ENCODE peak calls at places on chromosome 11, in nine cellular contexts. B is GM23338; V is right lobe of liver; G is upper lobe of right lung; Z is SK-N-SH; E is GM06990; S is psoas muscle; J is PC-3; Y is CD8-positive, alpha-beta T cell. K is an unnamed sample.

GRCh38 chr11:32698579-32698978 is 95.9 kb downstream of the CCDC73 start:
- DNase-seq in S (no peak), E (no peak), B (no peak), Y (no peak), J (peak; percentile 51), G (no peak), Z (no peak), V (no peak), K (no peak)

GRCh38 chr11:115333106-115333505 is 171.1 kb downstream of the CADM1 start:
- DNase-seq in B (peak; percentile 21), Z (no peak), Y (no peak), G (no peak), J (no peak), S (no peak), E (no peak), V (no peak), K (no peak)

GRCh38 chr11:127493330-127493729 is 492.8 kb upstream of the KIRREL3 start:
- DNase-seq in J (peak; percentile 33), S (no peak), Y (no peak), G (no peak), V (no peak), Z (peak; percentile 34), E (no peak), B (peak; percentile 59), K (peak; percentile 14)

GRCh38 chr11:75245356-75246005 is 4.9 kb downstream of the TPBGL start:
- DNase-seq in V (peak; percentile 18), Y (no peak), G (peak; percentile 52), Z (peak; percentile 6), E (no peak), S (no peak), B (peak; percentile 72), J (peak; percentile 24), K (peak; percentile 4)

GRCh38 chr11:2512431-2513407 is 67.9 kb downstream of the KCNQ1 start:
- DNase-seq in G (peak; percentile 63), V (peak; percentile 42), J (no peak), E (no peak), S (peak; percentile 48), B (no peak), Y (peak; percentile 9), Z (peak; percentile 17), K (no peak)

GRCh38 chr11:6251990-6252473 is 7.6 kb upstream of the CCKBR start:
- DNase-seq in J (no peak), B (no peak), S (no peak), G (no peak), Y (no peak), E (no peak), Z (no peak), V (no peak), K (no peak)

GRCh38 chr11:76783901-76784813 is 1.0 kb downstream of the TSKU start:
- DNase-seq in E (no peak), J (peak; percentile 80), S (peak; percentile 77), Y (no peak), B (peak; percentile 94), G (peak; percentile 80), Z (peak; percentile 97), V (peak; percentile 61), K (peak; percentile 90)

GRCh38 chr11:129881570-129882170 is 13.7 kb downstream of the NFRKB start:
- DNase-seq in E (no peak), G (no peak), Y (peak; percentile 49), Z (peak; percentile 74), J (peak; percentile 74), S (no peak), V (no peak), B (peak; percentile 75), K (peak; percentile 58)

GRCh38 chr11:120126543-120126942 is 11.4 kb downstream of the TRIM29 start:
- DNase-seq in V (no peak), S (no peak), G (peak; percentile 10), B (no peak), Y (no peak), E (no peak), J (no peak), Z (no peak), K (no peak)

GRCh38 chr11:111097191-111097590 is 148.3 kb upstream of the POU2AF2 start:
- DNase-seq in V (peak; percentile 52), S (peak; percentile 59), E (no peak), Z (no peak), G (peak; percentile 72), Y (no peak), J (peak; percentile 17), B (peak; percentile 56), K (peak; percentile 49)

GRCh38 chr11:59201376-59201775 is 11.4 kb downstream of the MPEG1 start:
- DNase-seq in J (peak; percentile 11), Z (no peak), B (peak; percentile 51), E (no peak), G (no peak), S (no peak), V (no peak), Y (no peak), K (no peak)

GRCh38 chr11:39037611-39038010 is 2421.8 kb downstream of the LRRC4C start:
- DNase-seq in J (no peak), S (no peak), E (no peak), Z (no peak), B (no peak), Y (no peak), G (no peak), V (no peak), K (no peak)

GRCh38 chr11:67316882-67317364 is 13.6 kb downstream of the SSH3 start:
- DNase-seq in S (no peak), J (peak; percentile 72), E (no peak), V (no peak), G (no peak), B (no peak), Y (no peak), Z (no peak), K (no peak)

GRCh38 chr11:128523616-128524015 is 63.7 kb downstream of the ETS1 start:
- DNase-seq in Y (no peak), V (no peak), G (no peak), Z (no peak), S (no peak), B (no peak), J (peak; percentile 44), E (no peak), K (no peak)

GRCh38 chr11:32420937-32421532 is 14.3 kb downstream of the WT1 start:
- DNase-seq in V (no peak), J (peak; percentile 35), S (no peak), B (no peak), Y (peak; percentile 37), G (no peak), E (no peak), Z (peak; percentile 16), K (peak; percentile 79)

GRCh38 chr11:46338988-46339666 is 8.1 kb upstream of the DGKZ start:
- DNase-seq in G (no peak), S (no peak), Y (no peak), V (no peak), B (peak; percentile 97), J (peak; percentile 21), E (no peak), Z (no peak), K (peak; percentile 28)

DNA sequence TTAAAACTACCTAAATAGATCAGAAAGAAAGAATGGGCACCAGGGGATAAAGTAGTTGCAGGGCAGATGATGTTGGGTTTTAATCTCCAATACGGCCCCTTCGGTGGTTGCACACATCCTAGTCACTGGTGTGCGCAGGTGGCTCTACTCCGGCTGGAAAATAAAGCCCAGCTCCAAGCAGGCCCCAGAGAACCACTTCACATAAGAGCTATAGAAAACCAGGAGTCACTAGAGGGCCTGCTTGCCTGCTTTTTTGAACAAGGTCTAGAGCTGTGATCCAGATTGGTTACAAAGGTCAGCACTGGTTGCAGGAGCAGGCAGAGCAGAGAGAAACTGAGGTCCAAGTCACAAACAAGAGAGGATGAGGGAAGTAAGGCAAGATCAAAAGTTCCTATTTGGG is 41.5 kb upstream of the MS4A8 start:
- DNase-seq in E (no peak), J (no peak), Y (no peak), G (no peak), V (peak; percentile 47), B (peak; percentile 11), S (no peak), Z (no peak), K (no peak)
- TF ChIP-seq CTCF in E (peak; percentile 24), J (no peak), Y (no peak), G (no peak), V (peak; percentile 36), B (peak; percentile 54), S (no peak), Z (no peak), K (no peak)

GRCh38 chr11:61509058-61510029 is 795 bp downstream of the LRRC10B start:
- DNase-seq in G (peak; percentile 86), V (peak; percentile 74), S (peak; percentile 84), B (peak; percentile 92), J (peak; percentile 78), Z (peak; percentile 92), Y (peak; percentile 30), E (peak; percentile 84), K (peak; percentile 82)
- H3K4me3 ChIP-seq in G (peak overlapping the region; percentile 28), V (no peak overlapping the region), S (peak overlapping the region; percentile 44), B (peak overlapping the region; percentile 53), J (peak overlapping the region; percentile 47), Z (no peak overlapping the region), Y (peak overlapping the region; percentile 30), E (peak overlapping the region; percentile 8), K (peak overlapping the region; percentile 31)

DNA sequence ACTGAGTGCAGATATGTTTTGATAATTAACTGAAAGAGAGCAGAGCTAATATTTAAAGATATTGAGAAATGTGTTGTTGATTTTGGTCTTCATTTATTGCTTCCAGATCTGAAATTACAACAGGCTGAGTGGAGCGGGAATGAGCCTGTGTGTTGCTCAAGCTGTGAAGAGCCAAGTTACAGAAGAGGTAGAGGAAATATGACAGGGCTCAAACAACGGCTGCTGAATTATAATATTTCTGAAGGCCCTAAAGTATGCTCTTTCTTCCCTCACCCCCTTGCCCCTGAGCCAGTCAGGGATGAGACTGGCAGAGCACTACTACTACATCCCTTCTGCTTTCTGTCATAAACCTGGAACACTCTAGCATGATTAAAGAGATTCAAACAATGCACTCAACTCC is 115.6 kb downstream of the FANCF start:
- DNase-seq in B (no peak), V (no peak), J (no peak), Z (no peak), G (no peak), Y (no peak), E (no peak), S (no peak), K (no peak)
- H3K27me3 ChIP-seq in B (no peaks in the 10 kb centered on the region), V (no peaks in the 10 kb centered on the region), J (peaks cover 39% of the 10 kb centered on the region), Z (no peaks in the 10 kb centered on the region), G (no peaks in the 10 kb centered on the region), Y (no peaks in the 10 kb centered on the region), E (no peaks in the 10 kb centered on the region), S (no peaks in the 10 kb centered on the region), K (no peaks in the 10 kb centered on the region)

GRCh38 chr11:44467931-44468330 is 97.5 kb upstream of the CD82 start:
- DNase-seq in J (no peak), S (no peak), V (no peak), E (no peak), G (no peak), B (peak; percentile 45), Y (no peak), Z (no peak), K (no peak)

GRCh38 chr11:44463751-44464150 is 101.7 kb upstream of the CD82 start:
- DNase-seq in Z (no peak), E (no peak), Y (no peak), S (no peak), B (no peak), G (no peak), J (no peak), V (no peak), K (no peak)

GRCh38 chr11:44466531-44467179 is 98.8 kb upstream of the CD82 start:
- DNase-seq in Y (no peak), E (no peak), G (no peak), V (no peak), Z (no peak), S (no peak), J (no peak), B (no peak), K (no peak)

GRCh38 chr11:44467413-44467812 is 98.0 kb upstream of the CD82 start:
- DNase-seq in E (no peak), J (no peak), Y (no peak), B (peak; percentile 69), G (no peak), Z (no peak), S (no peak), V (no peak), K (no peak)

GRCh38 chr11:44464741-44465140 is 100.7 kb upstream of the CD82 start:
- DNase-seq in J (peak; percentile 37), S (no peak), B (peak; percentile 62), E (no peak), G (no peak), V (no peak), Y (no peak), Z (no peak), K (no peak)
- TF ChIP-seq CTCF in J (peak; percentile 38), S (no peak), B (peak; percentile 32), E (no peak), G (no peak), V (peak; percentile 17), Y (no peak), Z (no peak), K (no peak)